ENCODE peak calls at places on chromosomes 16 and 17, in five cellular contexts. D is cerebellar nuclear complex, P is myocyte, H is uterus, R is iPS DF 6.9. Q is an unnamed sample.

GRCh38 chr17:17511971-17512858 is 16.0 kb upstream of the RASD1 start:
- DNase-seq in D (no peak), P (peak; percentile 92), H (peak; percentile 47), R (no peak), Q (peak; percentile 90)

GRCh38 chr17:22692066-22692800 is 999.9 kb downstream of the KCNJ18 start:
- DNase-seq in D (no peak), P (no peak), H (no peak), R (no peak), Q (no peak)

GRCh38 chr17:38564869-38565268 is 40.9 kb downstream of the SRCIN1 start:
- DNase-seq in D (no peak), P (no peak), H (no peak), R (no peak), Q (no peak)

GRCh38 chr17:17816831-17817551 is 19.8 kb downstream of the SREBF1 start:
- DNase-seq in D (no peak), P (no peak), H (no peak), R (no peak), Q (no peak)

GRCh38 chr17:78828470-78829185 is 12.0 kb downstream of the USP36 start:
- DNase-seq in D (no peak), P (peak; percentile 44), H (no peak), R (no peak), Q (peak; percentile 73)

GRCh38 chr17:14261406-14261805 is 24.7 kb upstream of the CDRT15 start:
- DNase-seq in D (no peak), P (no peak), H (no peak), R (no peak), Q (no peak)

GRCh38 chr17:64580384-64581307 is 73.9 kb downstream of the CEP95 start:
- DNase-seq in D (no peak), P (peak; percentile 33), H (no peak), R (no peak), Q (no peak)

GRCh38 chr16:66270333-66270927 is 96.1 kb upstream of the CDH5 start:
- DNase-seq in D (no peak), P (peak; percentile 57), H (peak; percentile 53), R (no peak), Q (peak; percentile 53)

GRCh38 chr17:2853111-2853721 is 57.0 kb downstream of the RAP1GAP2 start:
- DNase-seq in D (no peak), P (peak; percentile 23), H (peak; percentile 61), R (no peak), Q (peak; percentile 76)

GRCh38 chr17:2965621-2966275 is 97.7 kb downstream of the OR1D5 start:
- DNase-seq in D (no peak), P (peak; percentile 20), H (no peak), R (no peak), Q (peak; percentile 75)

GRCh38 chr17:80917716-80918560 is 73.7 kb upstream of the CHMP6 start:
- DNase-seq in D (no peak), P (no peak), H (no peak), R (no peak), Q (no peak)

GRCh38 chr17:63445571-63446217 is 412 bp downstream of the CYB561 start:
- DNase-seq in D (no peak), P (no peak), H (no peak), R (no peak), Q (peak; percentile 55)

GRCh38 chr17:48720263-48721008 is 1.9 kb downstream of the PRAC1 start:
- DNase-seq in D (no peak), P (no peak), H (no peak), R (no peak), Q (no peak)

GRCh38 chr16:71645450-71645849 is 19.5 kb downstream of the MARVELD3 start:
- DNase-seq in D (no peak), P (peak; percentile 50), H (no peak), R (peak; percentile 20), Q (peak; percentile 71)

GRCh38 chr17:21161498-21162393 is 35.0 kb downstream of the DHRS7B start:
- DNase-seq in D (no peak), P (peak; percentile 84), H (no peak), R (no peak), Q (no peak)

GRCh38 chr17:40068917-40069750 is 6.4 kb downstream of the THRA start:
- DNase-seq in D (peak; percentile 88), P (peak; percentile 95), H (peak; percentile 97), R (no peak), Q (peak; percentile 49)

GRCh38 chr16:83473109-83473508 is 334.7 kb upstream of the HSBP1 start:
- DNase-seq in D (no peak), P (no peak), H (no peak), R (no peak), Q (peak; percentile 62)

GRCh38 chr16:80671281-80671849 is 130.6 kb downstream of the DYNLRB2 start:
- DNase-seq in D (no peak), P (no peak), H (no peak), R (no peak), Q (no peak)

GRCh38 chr17:31494259-31495048 is 103.0 kb downstream of the RAB11FIP4 start:
- DNase-seq in D (no peak), P (no peak), H (no peak), R (no peak), Q (peak; percentile 86)

GRCh38 chr17:20009302-20010098 is at the start of gene SPECC1:
- DNase-seq in D (no peak), P (peak; percentile 74), H (peak; percentile 76), R (no peak), Q (peak; percentile 66)

GRCh38 chr16:72938426-72939164 is 109.3 kb downstream of the ZFHX3 start:
- DNase-seq in D (no peak), P (peak; percentile 89), H (peak; percentile 84), R (no peak), Q (peak; percentile 60)

GRCh38 chr17:29661220-29661619 is 38.5 kb upstream of the CORO6 start:
- DNase-seq in D (no peak), P (no peak), H (no peak), R (no peak), Q (no peak)

GRCh38 chr17:43342601-43342905 is 56.2 kb upstream of the ARL4D start:
- DNase-seq in D (no peak), P (no peak), H (no peak), R (no peak), Q (no peak)

GRCh38 chr17:75634376-75634740 is 1.1 kb downstream of the SMIM5 start:
- DNase-seq in D (no peak), P (no peak), H (no peak), R (no peak), Q (no peak)

GRCh38 chr17:15912416-15912955 is 32.4 kb upstream of the ADORA2B start:
- DNase-seq in D (no peak), P (no peak), H (no peak), R (no peak), Q (no peak)